ENCODE peak calls at places on chromosomes 11 and 22, in six cellular contexts. One of them, this sample, is unnamed.

GRCh38 chr11:110251837-110252236 is 44.6 kb downstream of the RDX start:
- DNase-seq in CD8-positive, alpha-beta T cell: no peak
- DNase-seq in nephron progenitor cell: no peak
- DNase-seq in B cell: no peak
- DNase-seq in tibial artery: no peak
- DNase-seq in epithelial cell of esophagus: peak
- DNase-seq in this sample: no peak

GRCh38 chr11:65321076-65321475 is 6.4 kb downstream of the CDC42EP2 start:
- DNase-seq in CD8-positive, alpha-beta T cell: no peak
- DNase-seq in nephron progenitor cell: no peak
- DNase-seq in B cell: no peak
- DNase-seq in tibial artery: no peak
- DNase-seq in epithelial cell of esophagus: no peak
- DNase-seq in this sample: no peak

GRCh38 chr11:82398300-82398815 is 335.3 kb downstream of the FAM181B start:
- DNase-seq in CD8-positive, alpha-beta T cell: no peak
- DNase-seq in nephron progenitor cell: no peak
- DNase-seq in B cell: no peak
- DNase-seq in tibial artery: peak
- DNase-seq in epithelial cell of esophagus: no peak
- DNase-seq in this sample: no peak

GRCh38 chr11:103530257-103530656 is 421.0 kb downstream of the DYNC2H1 start:
- DNase-seq in CD8-positive, alpha-beta T cell: no peak
- DNase-seq in nephron progenitor cell: no peak
- DNase-seq in B cell: no peak
- DNase-seq in tibial artery: no peak
- DNase-seq in epithelial cell of esophagus: no peak
- DNase-seq in this sample: no peak

GRCh38 chr11:3150726-3151125 is 14.4 kb downstream of the OSBPL5 start:
- DNase-seq in CD8-positive, alpha-beta T cell: no peak
- DNase-seq in nephron progenitor cell: no peak
- DNase-seq in B cell: no peak
- DNase-seq in tibial artery: no peak
- DNase-seq in epithelial cell of esophagus: no peak
- DNase-seq in this sample: no peak

GRCh38 chr11:3206922-3207204 is 11.8 kb downstream of the MRGPRG start:
- DNase-seq in CD8-positive, alpha-beta T cell: no peak
- DNase-seq in nephron progenitor cell: no peak
- DNase-seq in B cell: no peak
- DNase-seq in tibial artery: no peak
- DNase-seq in epithelial cell of esophagus: no peak
- DNase-seq in this sample: no peak

GRCh38 chr11:102589047-102589459 is 36.1 kb downstream of the MMP20 start:
- DNase-seq in CD8-positive, alpha-beta T cell: no peak
- DNase-seq in nephron progenitor cell: no peak
- DNase-seq in B cell: no peak
- DNase-seq in tibial artery: no peak
- DNase-seq in epithelial cell of esophagus: no peak
- DNase-seq in this sample: no peak

GRCh38 chr11:3148990-3149851 is 15.9 kb downstream of the OSBPL5 start:
- DNase-seq in CD8-positive, alpha-beta T cell: no peak
- DNase-seq in nephron progenitor cell: no peak
- DNase-seq in B cell: no peak
- DNase-seq in tibial artery: no peak
- DNase-seq in epithelial cell of esophagus: no peak
- DNase-seq in this sample: no peak

GRCh38 chr11:65478411-65479183 is 20.2 kb upstream of the MALAT1 start:
- DNase-seq in CD8-positive, alpha-beta T cell: no peak
- DNase-seq in nephron progenitor cell: no peak
- DNase-seq in B cell: no peak
- DNase-seq in tibial artery: peak
- DNase-seq in epithelial cell of esophagus: peak
- DNase-seq in this sample: no peak

GRCh38 chr11:117444256-117445096 is 116.8 kb downstream of the CEP164 start:
- DNase-seq in CD8-positive, alpha-beta T cell: no peak
- DNase-seq in nephron progenitor cell: no peak
- DNase-seq in B cell: no peak
- DNase-seq in tibial artery: no peak
- DNase-seq in epithelial cell of esophagus: no peak
- DNase-seq in this sample: no peak

GRCh38 chr11:12698049-12698448 is 23.8 kb downstream of the TEAD1 start:
- DNase-seq in CD8-positive, alpha-beta T cell: no peak
- DNase-seq in nephron progenitor cell: peak
- DNase-seq in B cell: no peak
- DNase-seq in tibial artery: no peak
- DNase-seq in epithelial cell of esophagus: no peak
- DNase-seq in this sample: no peak

GRCh38 chr11:15565846-15566245 is 451.1 kb downstream of the INSC start:
- DNase-seq in CD8-positive, alpha-beta T cell: no peak
- DNase-seq in nephron progenitor cell: no peak
- DNase-seq in B cell: no peak
- DNase-seq in tibial artery: no peak
- DNase-seq in epithelial cell of esophagus: no peak
- DNase-seq in this sample: no peak

GRCh38 chr11:119474682-119475596 is 52.0 kb upstream of the THY1 start:
- DNase-seq in CD8-positive, alpha-beta T cell: peak
- DNase-seq in nephron progenitor cell: peak
- DNase-seq in B cell: peak
- DNase-seq in tibial artery: peak
- DNase-seq in epithelial cell of esophagus: peak
- DNase-seq in this sample: peak

GRCh38 chr11:5696210-5696609 is 6.6 kb downstream of the TRIM22 start:
- DNase-seq in CD8-positive, alpha-beta T cell: no peak
- DNase-seq in nephron progenitor cell: no peak
- DNase-seq in B cell: no peak
- DNase-seq in tibial artery: no peak
- DNase-seq in epithelial cell of esophagus: no peak
- DNase-seq in this sample: no peak

GRCh38 chr11:119371778-119372182 is 9.7 kb downstream of the USP2 start:
- DNase-seq in CD8-positive, alpha-beta T cell: no peak
- DNase-seq in nephron progenitor cell: no peak
- DNase-seq in B cell: no peak
- DNase-seq in tibial artery: no peak
- DNase-seq in epithelial cell of esophagus: peak
- DNase-seq in this sample: no peak

GRCh38 chr11:117303101-117303500 is 12.0 kb downstream of the BACE1-AS start:
- DNase-seq in CD8-positive, alpha-beta T cell: no peak
- DNase-seq in nephron progenitor cell: no peak
- DNase-seq in B cell: no peak
- DNase-seq in tibial artery: no peak
- DNase-seq in epithelial cell of esophagus: no peak
- DNase-seq in this sample: no peak

GRCh38 chr11:113176971-113177370 is 137.4 kb upstream of the TTC12 start:
- DNase-seq in CD8-positive, alpha-beta T cell: no peak
- DNase-seq in nephron progenitor cell: no peak
- DNase-seq in B cell: no peak
- DNase-seq in tibial artery: no peak
- DNase-seq in epithelial cell of esophagus: no peak
- DNase-seq in this sample: no peak

GRCh38 chr11:38339835-38340440 is 1741.9 kb upstream of the RAG2 start:
- DNase-seq in CD8-positive, alpha-beta T cell: no peak
- DNase-seq in nephron progenitor cell: no peak
- DNase-seq in B cell: no peak
- DNase-seq in tibial artery: no peak
- DNase-seq in epithelial cell of esophagus: no peak
- DNase-seq in this sample: no peak

GRCh38 chr11:27627979-27628378 is 72.3 kb downstream of the BDNF start:
- DNase-seq in CD8-positive, alpha-beta T cell: no peak
- DNase-seq in nephron progenitor cell: no peak
- DNase-seq in B cell: no peak
- DNase-seq in tibial artery: no peak
- DNase-seq in epithelial cell of esophagus: no peak
- DNase-seq in this sample: no peak

GRCh38 chr11:4672470-4672869 is 25.2 kb downstream of the OR51E2 start:
- DNase-seq in CD8-positive, alpha-beta T cell: no peak
- DNase-seq in nephron progenitor cell: no peak
- DNase-seq in B cell: no peak
- DNase-seq in tibial artery: no peak
- DNase-seq in epithelial cell of esophagus: no peak
- DNase-seq in this sample: no peak

GRCh38 chr22:50516068-50516467 is 8.0 kb downstream of the NCAPH2 start:
- DNase-seq in CD8-positive, alpha-beta T cell: no peak
- DNase-seq in nephron progenitor cell: no peak
- DNase-seq in B cell: no peak
- DNase-seq in tibial artery: no peak
- DNase-seq in epithelial cell of esophagus: no peak
- DNase-seq in this sample: no peak

GRCh38 chr22:22818861-22819855 is 68.5 kb upstream of the IGLL5 start:
- DNase-seq in CD8-positive, alpha-beta T cell: peak
- DNase-seq in nephron progenitor cell: no peak
- DNase-seq in B cell: no peak
- DNase-seq in tibial artery: no peak
- DNase-seq in epithelial cell of esophagus: no peak
- DNase-seq in this sample: no peak

GRCh38 chr22:22816171-22816514 is 71.5 kb upstream of the IGLL5 start:
- DNase-seq in CD8-positive, alpha-beta T cell: no peak
- DNase-seq in nephron progenitor cell: no peak
- DNase-seq in B cell: no peak
- DNase-seq in tibial artery: no peak
- DNase-seq in epithelial cell of esophagus: no peak
- DNase-seq in this sample: no peak

GRCh38 chr22:22818202-22818538 is 69.4 kb upstream of the IGLL5 start:
- DNase-seq in CD8-positive, alpha-beta T cell: no peak
- DNase-seq in nephron progenitor cell: no peak
- DNase-seq in B cell: no peak
- DNase-seq in tibial artery: no peak
- DNase-seq in epithelial cell of esophagus: no peak
- DNase-seq in this sample: no peak

GRCh38 chr22:22816766-22817410 is 70.7 kb upstream of the IGLL5 start:
- DNase-seq in CD8-positive, alpha-beta T cell: no peak
- DNase-seq in nephron progenitor cell: no peak
- DNase-seq in B cell: no peak
- DNase-seq in tibial artery: no peak
- DNase-seq in epithelial cell of esophagus: no peak
- DNase-seq in this sample: no peak

GRCh38 chr22:22817468-22818201 is 70.0 kb upstream of the IGLL5 start:
- DNase-seq in CD8-positive, alpha-beta T cell: no peak
- DNase-seq in nephron progenitor cell: no peak
- DNase-seq in B cell: no peak
- DNase-seq in tibial artery: no peak
- DNase-seq in epithelial cell of esophagus: no peak
- DNase-seq in this sample: no peak
- TF ChIP-seq CTCF in CD8-positive, alpha-beta T cell: no peak
- TF ChIP-seq CTCF in nephron progenitor cell: no peak
- TF ChIP-seq CTCF in B cell: no peak
- TF ChIP-seq CTCF in tibial artery: no peak
- TF ChIP-seq CTCF in epithelial cell of esophagus: no peak
- TF ChIP-seq CTCF in this sample: no peak

GRCh38 chr11:21137813-21138212 is 468.4 kb downstream of the NELL1 start:
- DNase-seq in CD8-positive, alpha-beta T cell: no peak
- DNase-seq in nephron progenitor cell: no peak
- DNase-seq in B cell: no peak
- DNase-seq in tibial artery: no peak
- DNase-seq in epithelial cell of esophagus: no peak
- DNase-seq in this sample: no peak
- TF ChIP-seq CTCF in CD8-positive, alpha-beta T cell: no peak
- TF ChIP-seq CTCF in nephron progenitor cell: no peak
- TF ChIP-seq CTCF in B cell: no peak
- TF ChIP-seq CTCF in tibial artery: no peak
- TF ChIP-seq CTCF in epithelial cell of esophagus: no peak
- TF ChIP-seq CTCF in this sample: no peak

DNA sequence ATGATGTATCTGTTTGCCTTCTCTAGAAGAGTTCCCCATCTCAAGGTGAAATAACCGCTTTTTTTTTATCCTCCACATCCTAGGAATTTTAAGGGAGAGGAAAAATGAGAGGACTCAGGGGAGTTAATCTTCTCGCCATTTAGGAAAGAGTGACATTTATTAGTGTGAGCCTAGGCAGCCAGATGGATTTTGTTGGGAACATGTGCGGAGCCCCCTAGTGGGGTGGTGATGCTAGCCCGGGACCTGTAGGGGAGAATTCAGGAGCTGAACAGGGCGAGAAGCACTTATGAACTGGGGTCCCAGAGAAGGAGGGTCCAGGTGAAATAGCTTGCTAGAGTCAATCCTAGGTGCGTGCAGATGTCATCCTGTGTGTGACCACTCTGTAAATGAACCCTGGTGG is 10.7 kb downstream of the IL17RA start:
- DNase-seq in CD8-positive, alpha-beta T cell: no peak
- DNase-seq in nephron progenitor cell: peak
- DNase-seq in B cell: no peak
- DNase-seq in tibial artery: no peak
- DNase-seq in epithelial cell of esophagus: peak
- DNase-seq in this sample: peak
- TF ChIP-seq CTCF in CD8-positive, alpha-beta T cell: no peak
- TF ChIP-seq CTCF in nephron progenitor cell: peak
- TF ChIP-seq CTCF in B cell: no peak
- TF ChIP-seq CTCF in tibial artery: no peak
- TF ChIP-seq CTCF in epithelial cell of esophagus: peak
- TF ChIP-seq CTCF in this sample: peak

GRCh38 chr11:68325894-68326220 is 13.5 kb downstream of the LRP5 start:
- DNase-seq in CD8-positive, alpha-beta T cell: no peak
- DNase-seq in nephron progenitor cell: no peak
- DNase-seq in B cell: no peak
- DNase-seq in tibial artery: no peak
- DNase-seq in epithelial cell of esophagus: no peak
- DNase-seq in this sample: no peak

GRCh38 chr11:68324241-68324640 is 11.8 kb downstream of the LRP5 start:
- DNase-seq in CD8-positive, alpha-beta T cell: no peak
- DNase-seq in nephron progenitor cell: no peak
- DNase-seq in B cell: no peak
- DNase-seq in tibial artery: no peak
- DNase-seq in epithelial cell of esophagus: no peak
- DNase-seq in this sample: no peak

GRCh38 chr11:68324695-68325094 is 12.3 kb downstream of the LRP5 start:
- DNase-seq in CD8-positive, alpha-beta T cell: no peak
- DNase-seq in nephron progenitor cell: no peak
- DNase-seq in B cell: no peak
- DNase-seq in tibial artery: no peak
- DNase-seq in epithelial cell of esophagus: no peak
- DNase-seq in this sample: no peak

GRCh38 chr11:68326334-68327215 is 14.2 kb downstream of the LRP5 start:
- DNase-seq in CD8-positive, alpha-beta T cell: no peak
- DNase-seq in nephron progenitor cell: no peak
- DNase-seq in B cell: no peak
- DNase-seq in tibial artery: no peak
- DNase-seq in epithelial cell of esophagus: no peak
- DNase-seq in this sample: no peak

DNA sequence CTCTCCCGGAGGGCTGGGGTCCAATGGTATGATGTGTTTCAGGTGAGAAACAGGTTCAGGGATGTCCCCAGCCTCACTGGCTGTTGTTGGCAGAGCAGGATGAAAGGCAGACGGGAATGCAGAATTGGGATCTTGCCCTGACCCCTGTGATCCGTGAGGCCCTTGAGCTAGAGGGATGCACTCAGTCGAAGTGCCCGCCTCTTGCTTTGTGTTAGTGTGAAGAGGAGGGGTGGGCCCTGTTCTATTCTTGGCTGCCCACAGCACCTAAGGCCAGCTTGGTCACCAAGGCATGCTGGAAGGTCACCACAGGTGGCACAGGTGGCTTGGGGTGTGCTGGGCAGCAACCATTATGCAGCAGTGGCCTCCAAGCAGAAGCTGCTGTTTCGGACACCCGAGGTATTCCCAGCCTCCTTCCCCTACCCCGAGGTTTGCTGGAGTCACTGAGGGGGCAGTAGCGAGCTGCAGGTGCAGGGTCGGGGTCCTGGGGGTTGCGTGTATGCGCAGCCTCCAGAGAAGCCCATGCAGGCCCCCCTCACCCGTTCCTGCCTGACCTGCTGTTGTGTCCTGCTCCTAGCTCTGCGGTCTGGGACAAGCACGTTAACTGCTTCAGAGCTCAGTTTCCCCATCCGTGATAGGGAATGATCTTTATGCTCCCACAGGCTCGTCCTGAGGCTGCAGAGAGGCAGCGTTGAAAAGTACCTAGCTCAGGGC is 12.9 kb downstream of the LRP5 start:
- DNase-seq in CD8-positive, alpha-beta T cell: no peak
- DNase-seq in nephron progenitor cell: no peak
- DNase-seq in B cell: no peak
- DNase-seq in tibial artery: no peak
- DNase-seq in epithelial cell of esophagus: no peak
- DNase-seq in this sample: no peak
- TF ChIP-seq CTCF in CD8-positive, alpha-beta T cell: no peak
- TF ChIP-seq CTCF in nephron progenitor cell: no peak
- TF ChIP-seq CTCF in B cell: no peak
- TF ChIP-seq CTCF in tibial artery: no peak
- TF ChIP-seq CTCF in epithelial cell of esophagus: no peak
- TF ChIP-seq CTCF in this sample: no peak